ENCODE peak calls at places on chromosomes 3 and 15, in nine cellular contexts. G, D, A, S, Z, V, K, T and W are unnamed samples. For H3K9me3 and H3K4me1, the result is how much of the 10 kb centered on the place peaks cover.

GRCh38 chr15:38721549-38721948 is 156.9 kb upstream of the RASGRP1 start:
- DNase-seq in G (no peak), D (no peak), A (no peak), S (no peak), Z (no peak), V (no peak), K (no peak), T (peak), W (no peak)

GRCh38 chr3:183553263-183554026 is 2.1 kb downstream of the KLHL6 start:
- DNase-seq in G (no peak), D (no peak), A (no peak), S (no peak), Z (no peak), V (no peak), K (no peak), T (no peak), W (peak)

GRCh38 chr3:150227839-150228238 is 180.3 kb upstream of the TSC22D2 start:
- DNase-seq in G (no peak), D (peak), A (peak), S (no peak), Z (peak), V (no peak), K (peak), T (peak), W (peak)

GRCh38 chr15:101615414-101615985 is 36.7 kb downstream of the TM2D3 start:
- DNase-seq in G (no peak), D (no peak), A (no peak), S (no peak), Z (no peak), V (no peak), K (no peak), T (no peak), W (no peak)

GRCh38 chr3:150710097-150710496 is 6.4 kb upstream of the ERICH6 start:
- DNase-seq in G (no peak), D (no peak), A (no peak), S (no peak), Z (no peak), V (no peak), K (no peak), T (peak), W (no peak)

GRCh38 chr15:88012233-88012632 is 244.3 kb downstream of the NTRK3 start:
- DNase-seq in G (no peak), D (no peak), A (no peak), S (no peak), Z (no peak), V (no peak), K (no peak), T (no peak), W (no peak)

GRCh38 chr3:29759443-29760033 is 478.7 kb downstream of the RBMS3 start:
- DNase-seq in G (no peak), D (no peak), A (no peak), S (no peak), Z (no peak), V (no peak), K (peak), T (peak), W (no peak)

GRCh38 chr15:66830358-66830757 is 128.3 kb downstream of the SMAD6 start:
- DNase-seq in G (no peak), D (no peak), A (no peak), S (peak), Z (no peak), V (no peak), K (no peak), T (peak), W (no peak)

GRCh38 chr3:113051827-113052226 is 61.0 kb downstream of the GTPBP8 start:
- DNase-seq in G (no peak), D (no peak), A (no peak), S (no peak), Z (no peak), V (no peak), K (peak), T (no peak), W (no peak)

GRCh38 chr15:75647370-75648155 is at the start of gene SNX33:
- DNase-seq in G (no peak), D (peak), A (peak), S (peak), Z (peak), V (no peak), K (peak), T (peak), W (peak)

GRCh38 chr15:96338772-96339661 is 8.5 kb downstream of the NR2F2 start:
- DNase-seq in G (no peak), D (no peak), A (no peak), S (no peak), Z (no peak), V (no peak), K (peak), T (no peak), W (no peak)

GRCh38 chr3:155131104-155131503 is 51.0 kb downstream of the MME start:
- DNase-seq in G (no peak), D (no peak), A (no peak), S (no peak), Z (no peak), V (no peak), K (no peak), T (peak), W (no peak)

GRCh38 chr3:128432898-128433629 is 33.6 kb downstream of the DNAJB8 start:
- DNase-seq in G (no peak), D (no peak), A (no peak), S (no peak), Z (no peak), V (no peak), K (peak), T (no peak), W (no peak)

GRCh38 chr3:128780438-128780837 is 54.5 kb downstream of the RAB7A start:
- DNase-seq in G (no peak), D (no peak), A (no peak), S (no peak), Z (no peak), V (no peak), K (no peak), T (no peak), W (no peak)

GRCh38 chr15:75065851-75066509 is 42.6 kb downstream of the PPCDC start:
- DNase-seq in G (no peak), D (no peak), A (peak), S (no peak), Z (no peak), V (no peak), K (no peak), T (no peak), W (peak)

GRCh38 chr3:70049761-70050160 is 50.2 kb downstream of the SAMMSON start:
- DNase-seq in G (no peak), D (no peak), A (no peak), S (no peak), Z (no peak), V (no peak), K (no peak), T (peak), W (no peak)

GRCh38 chr3:24591661-24592555 is 97.3 kb upstream of the THRB start:
- DNase-seq in G (no peak), D (no peak), A (no peak), S (no peak), Z (no peak), V (peak), K (no peak), T (no peak), W (no peak)

GRCh38 chr15:47119349-47119748 is 598.0 kb upstream of the SEMA6D start:
- DNase-seq in G (no peak), D (no peak), A (no peak), S (no peak), Z (no peak), V (no peak), K (no peak), T (no peak), W (no peak)

GRCh38 chr3:29203846-29204245 is 77.0 kb upstream of the RBMS3 start:
- DNase-seq in G (no peak), D (no peak), A (no peak), S (no peak), Z (no peak), V (no peak), K (no peak), T (peak), W (no peak)

GRCh38 chr3:147420361-147421183 is 11.4 kb downstream of the ZIC1 start:
- DNase-seq in G (no peak), D (no peak), A (no peak), S (no peak), Z (no peak), V (no peak), K (peak), T (no peak), W (no peak)

GRCh38 chr3:147421184-147421912 is 12.2 kb downstream of the ZIC1 start:
- DNase-seq in G (no peak), D (no peak), A (no peak), S (no peak), Z (no peak), V (no peak), K (peak), T (no peak), W (no peak)

GRCh38 chr3:147418352-147418751 is 9.2 kb downstream of the ZIC1 start:
- DNase-seq in G (no peak), D (no peak), A (no peak), S (no peak), Z (no peak), V (no peak), K (peak), T (no peak), W (no peak)

GRCh38 chr3:147419062-147419701 is 10.0 kb downstream of the ZIC1 start:
- DNase-seq in G (no peak), D (no peak), A (no peak), S (peak), Z (no peak), V (no peak), K (peak), T (peak), W (peak)

GRCh38 chr3:147419731-147420360 is 10.7 kb downstream of the ZIC1 start:
- DNase-seq in G (no peak), D (no peak), A (no peak), S (no peak), Z (no peak), V (no peak), K (peak), T (no peak), W (no peak)
- H3K9me3 ChIP-seq in G (under half), D (under half), A (under half), S (under half), Z (under half), V (under half), K (under half), T (under half), W (under half)

DNA sequence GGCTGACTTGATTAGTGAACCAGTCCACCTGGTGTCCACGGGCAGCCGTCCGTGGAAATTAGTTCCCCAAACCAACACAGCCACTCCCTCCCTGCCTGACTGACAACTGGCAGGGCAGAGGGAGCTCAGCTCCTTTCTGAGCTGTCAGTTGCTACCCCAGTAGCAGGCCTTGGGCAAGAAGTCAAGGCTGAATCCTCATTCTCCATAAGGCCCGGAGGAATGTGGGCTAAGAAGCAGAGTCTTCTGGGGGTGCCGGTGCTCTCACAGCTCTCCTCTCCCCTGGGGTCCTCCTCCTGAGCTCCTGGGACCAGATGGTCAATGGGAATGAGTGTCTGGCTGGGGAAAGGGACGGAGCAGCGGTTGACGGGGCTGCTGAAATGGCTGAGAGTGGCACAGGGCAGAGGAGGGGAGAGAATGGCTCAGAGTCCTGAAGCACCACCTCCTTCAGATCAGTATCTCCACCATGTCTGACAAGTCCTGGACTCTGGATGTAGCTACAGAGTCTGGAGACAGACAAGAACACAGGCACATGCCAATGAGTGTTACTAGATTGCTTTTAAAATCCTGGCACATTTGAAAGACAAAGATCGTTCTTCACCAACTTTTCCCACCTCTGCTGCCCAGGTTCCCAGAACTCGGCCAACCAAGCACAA is 16.9 kb downstream of the AMOTL2 start:
- DNase-seq in G (no peak), D (no peak), A (no peak), S (no peak), Z (no peak), V (no peak), K (no peak), T (no peak), W (no peak)
- H3K4me1 ChIP-seq in G (half or more), D (under half), A (under half), S (under half), Z (half or more), V (half or more), K (under half), T (half or more), W (under half)

DNA sequence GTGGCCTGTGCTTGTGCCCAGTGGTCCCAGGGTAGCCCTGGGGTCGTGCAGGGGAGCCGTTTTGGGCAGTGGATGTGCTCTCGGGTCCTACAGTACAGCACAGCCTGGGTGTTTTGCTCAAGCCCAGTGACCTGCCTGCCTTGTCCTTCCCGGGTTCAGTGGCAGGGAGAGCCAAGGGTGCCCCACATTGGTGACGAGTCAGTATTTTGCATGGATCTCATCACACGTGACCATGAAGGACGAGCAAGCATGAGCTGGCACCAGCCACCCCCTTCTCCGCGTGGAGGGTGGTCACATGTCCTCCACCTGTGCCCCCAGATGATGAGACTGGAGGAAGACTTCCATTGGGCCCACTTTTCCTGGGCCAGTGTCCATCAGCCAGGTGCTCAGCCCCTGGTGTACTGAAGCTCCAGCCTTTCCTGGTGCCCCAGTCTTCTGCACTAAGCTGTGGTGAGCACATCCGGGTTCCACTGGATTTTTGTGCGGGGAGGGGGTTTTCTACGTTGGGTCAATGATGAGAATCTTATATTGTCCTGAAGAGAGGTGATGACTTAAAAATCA is 197.5 kb downstream of the UBE3A start:
- DNase-seq in G (no peak), D (no peak), A (no peak), S (no peak), Z (no peak), V (no peak), K (no peak), T (no peak), W (no peak)
- H3K9me3 ChIP-seq in G (under half), D (under half), A (under half), S (under half), Z (under half), V (under half), K (under half), T (half or more), W (under half)

DNA sequence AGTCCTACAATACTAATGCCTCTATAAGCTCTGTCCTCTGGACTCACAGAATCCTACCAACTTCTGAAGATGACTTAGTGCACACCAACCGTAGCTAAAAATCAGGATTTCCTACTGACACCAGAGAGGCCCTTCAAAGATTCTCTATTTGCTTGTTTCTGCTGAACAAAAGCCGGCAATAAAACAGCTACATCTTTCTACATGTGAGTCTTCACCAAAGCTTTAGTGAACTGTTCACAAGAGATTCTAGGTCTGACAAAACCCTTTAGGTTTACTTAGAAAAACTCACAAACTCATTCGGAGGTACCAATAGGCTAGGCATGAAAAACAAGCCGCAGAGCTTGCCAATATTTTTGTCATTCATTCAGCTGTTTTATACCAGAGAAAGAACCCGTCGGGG is 7.0 kb downstream of the SATB1 start:
- DNase-seq in G (no peak), D (no peak), A (no peak), S (no peak), Z (no peak), V (no peak), K (no peak), T (no peak), W (no peak)
- H3K4me1 ChIP-seq in G (under half), D (under half), A (under half), S (under half), Z (under half), V (under half), K (under half), T (under half), W (under half)

DNA sequence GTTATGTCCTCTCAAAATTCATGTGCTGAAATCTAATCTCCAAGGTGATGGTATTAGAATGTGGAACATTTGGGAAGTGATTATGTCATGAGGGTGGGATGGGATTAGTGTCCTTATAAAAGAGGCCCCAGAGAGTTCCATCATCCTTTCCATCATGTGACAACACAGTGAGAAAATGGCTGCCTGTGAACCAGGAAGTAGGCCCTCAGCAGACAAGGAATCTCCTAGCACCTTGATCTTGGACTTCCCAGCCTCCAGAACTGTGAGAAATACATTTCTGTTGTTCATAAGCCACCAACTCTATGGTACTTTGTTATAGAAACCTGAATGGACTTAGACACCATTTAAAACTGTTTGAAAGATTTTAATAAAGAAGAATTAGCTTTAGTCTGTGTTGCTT is 20.8 kb downstream of the SUCNR1 start:
- DNase-seq in G (no peak), D (no peak), A (no peak), S (no peak), Z (no peak), V (no peak), K (no peak), T (no peak), W (no peak)
- H3K9me3 ChIP-seq in G (under half), D (under half), A (under half), S (under half), Z (under half), V (under half), K (under half), T (under half), W (under half)

GRCh38 chr15:57380854-57381253 is 4.5 kb downstream of the CGNL1 start:
- DNase-seq in G (no peak), D (no peak), A (no peak), S (no peak), Z (no peak), V (no peak), K (no peak), T (no peak), W (no peak)

GRCh38 chr15:57384816-57385215 is 8.5 kb downstream of the CGNL1 start:
- DNase-seq in G (no peak), D (no peak), A (no peak), S (no peak), Z (no peak), V (no peak), K (no peak), T (peak), W (no peak)

GRCh38 chr15:57384024-57384423 is 7.7 kb downstream of the CGNL1 start:
- DNase-seq in G (no peak), D (no peak), A (no peak), S (no peak), Z (no peak), V (no peak), K (no peak), T (no peak), W (no peak)

GRCh38 chr15:57382969-57383368 is 6.7 kb downstream of the CGNL1 start:
- DNase-seq in G (no peak), D (no peak), A (no peak), S (no peak), Z (no peak), V (no peak), K (no peak), T (no peak), W (no peak)

GRCh38 chr15:57382222-57382621 is 5.9 kb downstream of the CGNL1 start:
- DNase-seq in G (no peak), D (no peak), A (no peak), S (no peak), Z (no peak), V (no peak), K (no peak), T (no peak), W (no peak)
- H3K4me1 ChIP-seq in G (under half), D (under half), A (under half), S (under half), Z (under half), V (under half), K (under half), T (under half), W (under half)

DNA sequence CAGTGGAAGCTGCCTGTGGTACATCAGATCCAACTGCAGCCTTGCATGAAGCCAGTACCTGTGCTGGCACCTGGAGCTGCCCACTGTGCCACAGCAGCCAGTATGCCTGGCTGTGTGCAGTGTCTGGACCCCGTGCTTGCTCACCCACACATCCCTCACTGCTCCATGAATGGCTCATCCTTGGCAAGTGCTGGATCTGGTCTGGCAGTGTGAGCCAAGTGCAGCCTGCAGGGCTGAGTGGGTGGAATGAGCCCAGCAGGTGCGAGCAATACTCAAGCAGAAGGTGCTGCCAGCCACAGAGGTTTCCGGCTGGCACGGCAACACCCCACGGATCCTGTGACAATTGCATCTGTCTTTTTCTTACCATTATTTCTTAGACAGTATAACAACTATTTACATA is 488.2 kb upstream of the ROBO2 start:
- DNase-seq in G (no peak), D (no peak), A (no peak), S (no peak), Z (no peak), V (no peak), K (no peak), T (no peak), W (no peak)
- H3K9me3 ChIP-seq in G (under half), D (under half), A (under half), S (under half), Z (under half), V (under half), K (under half), T (under half), W (under half)